ENCODE peak calls at places on chromosomes 11 and 22, in eight cellular contexts. B, K, H, X, L, G, Q and C are unnamed samples.

GRCh38 chr11:118108513-118108912 is 21.8 kb upstream of the SMIM35 start:
- DNase-seq in B (no peak), K (no peak), H (no peak), X (no peak), L (no peak), G (no peak), Q (no peak), C (no peak)

GRCh38 chr11:86152006-86152862 is 83.3 kb upstream of the PICALM start:
- DNase-seq in B (peak; percentile 89), K (no peak), H (no peak), X (no peak), L (no peak), G (no peak), Q (no peak), C (peak; percentile 65)

GRCh38 chr11:124656759-124657627 is 16.5 kb downstream of the SIAE start:
- DNase-seq in B (peak; percentile 61), K (no peak), H (no peak), X (no peak), L (no peak), G (no peak), Q (no peak), C (no peak)

GRCh38 chr11:86629070-86629706 is 43.2 kb downstream of the ME3 start:
- DNase-seq in B (no peak), K (no peak), H (peak; percentile 72), X (peak; percentile 14), L (no peak), G (no peak), Q (no peak), C (no peak)

GRCh38 chr11:1852885-1853284 is at the start of gene LSP1:
- DNase-seq in B (no peak), K (peak; percentile 82), H (no peak), X (peak; percentile 70), L (no peak), G (peak; percentile 86), Q (no peak), C (no peak)

GRCh38 chr11:128415539-128415938 is 171.8 kb downstream of the ETS1 start:
- DNase-seq in B (peak; percentile 69), K (no peak), H (no peak), X (no peak), L (no peak), G (no peak), Q (no peak), C (peak; percentile 35)

GRCh38 chr11:45079075-45079444 is 67.4 kb upstream of the PRDM11 start:
- DNase-seq in B (no peak), K (peak; percentile 20), H (no peak), X (no peak), L (no peak), G (no peak), Q (no peak), C (no peak)

GRCh38 chr22:35540600-35541253 is at the start of gene RASD2:
- DNase-seq in B (no peak), K (no peak), H (peak; percentile 43), X (peak; percentile 45), L (peak; percentile 74), G (peak; percentile 31), Q (peak; percentile 48), C (no peak)

GRCh38 chr11:82972103-82972502 is 70.6 kb downstream of the DDIAS start:
- DNase-seq in B (no peak), K (no peak), H (no peak), X (no peak), L (no peak), G (no peak), Q (no peak), C (no peak)

GRCh38 chr11:12196335-12196734 is 85.9 kb downstream of the MICAL2 start:
- DNase-seq in B (no peak), K (no peak), H (no peak), X (no peak), L (no peak), G (peak; percentile 38), Q (no peak), C (no peak)

GRCh38 chr22:37492428-37493344 is 6.5 kb upstream of the MFNG start:
- DNase-seq in B (peak; percentile 29), K (no peak), H (no peak), X (peak; percentile 54), L (no peak), G (peak; percentile 34), Q (no peak), C (peak; percentile 37)

GRCh38 chr22:30432096-30432495 is 6.5 kb downstream of the MTFP1 start:
- DNase-seq in B (no peak), K (peak; percentile 26), H (no peak), X (no peak), L (no peak), G (no peak), Q (no peak), C (no peak)

GRCh38 chr22:30432520-30432919 is 7.0 kb downstream of the MTFP1 start:
- DNase-seq in B (no peak), K (peak; percentile 18), H (no peak), X (no peak), L (no peak), G (no peak), Q (no peak), C (no peak)

GRCh38 chr22:30430933-30431332 is 5.4 kb downstream of the MTFP1 start:
- DNase-seq in B (no peak), K (peak; percentile 39), H (no peak), X (no peak), L (no peak), G (no peak), Q (no peak), C (no peak)

GRCh38 chr22:30427871-30428270 is 2.3 kb downstream of the MTFP1 start:
- DNase-seq in B (no peak), K (peak; percentile 14), H (no peak), X (no peak), L (no peak), G (no peak), Q (no peak), C (no peak)

DNA sequence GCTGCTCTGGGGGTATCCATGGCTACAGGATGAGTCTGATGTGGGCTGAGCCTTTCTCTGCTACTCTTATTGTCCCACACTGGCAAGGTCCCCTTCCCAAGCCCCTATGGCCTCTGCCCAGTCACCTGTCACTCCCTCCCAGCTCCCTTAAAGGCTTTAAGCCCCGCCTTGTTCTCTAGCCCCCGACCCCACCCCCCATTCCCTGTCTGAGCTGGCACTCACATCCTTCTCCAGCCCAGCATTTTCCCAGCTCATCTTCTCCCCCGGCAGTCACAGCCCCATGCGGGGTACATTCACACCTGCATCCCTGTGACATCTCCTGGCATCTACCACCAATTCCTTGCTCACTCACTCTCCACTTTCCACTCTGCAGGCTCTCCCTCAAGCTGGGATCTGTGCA is 4.3 kb downstream of the MTFP1 start:
- DNase-seq in B (no peak), K (peak; percentile 29), H (no peak), X (no peak), L (no peak), G (no peak), Q (no peak), C (no peak)
- H3K4me1 ChIP-seq in B (peaks cover 17% of the 10 kb centered on the region), K (peaks cover 13% of the 10 kb centered on the region), H (peaks cover 15% of the 10 kb centered on the region), X (peaks cover 9% of the 10 kb centered on the region), L (peaks cover 2% of the 10 kb centered on the region), G (peaks cover 24% of the 10 kb centered on the region), Q (peaks cover 18% of the 10 kb centered on the region), C (peaks cover 10% of the 10 kb centered on the region)

GRCh38 chr11:130220311-130221030 is 60.9 kb downstream of the ST14 start:
- DNase-seq in B (no peak), K (peak; percentile 12), H (no peak), X (no peak), L (no peak), G (no peak), Q (no peak), C (no peak)

GRCh38 chr11:130217632-130218031 is 58.0 kb downstream of the ST14 start:
- DNase-seq in B (no peak), K (peak; percentile 77), H (no peak), X (no peak), L (no peak), G (no peak), Q (no peak), C (no peak)

GRCh38 chr11:130218501-130218900 is 58.9 kb downstream of the ST14 start:
- DNase-seq in B (no peak), K (peak; percentile 37), H (no peak), X (no peak), L (no peak), G (no peak), Q (no peak), C (no peak)

GRCh38 chr11:130217133-130217631 is 57.6 kb downstream of the ST14 start:
- DNase-seq in B (no peak), K (peak; percentile 51), H (no peak), X (no peak), L (no peak), G (no peak), Q (no peak), C (no peak)

DNA sequence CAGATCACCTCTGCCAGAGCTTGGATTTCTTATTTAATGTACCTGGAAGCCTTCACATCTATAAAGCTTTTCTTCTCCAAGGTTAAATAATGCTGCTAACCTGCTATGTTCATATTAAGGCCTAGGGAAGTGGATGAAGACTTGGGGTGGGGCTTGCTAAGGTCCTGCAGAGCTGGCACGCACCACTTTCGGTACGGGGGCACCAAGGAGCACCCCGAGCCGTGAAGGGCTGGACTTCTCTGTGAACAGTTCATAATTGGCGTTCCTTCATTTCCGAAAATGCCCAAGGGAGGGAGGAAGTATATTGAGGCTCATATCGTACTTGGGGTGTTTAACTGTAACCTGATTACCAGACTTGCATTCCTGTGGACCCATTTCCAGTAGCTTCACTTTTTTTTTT is 59.6 kb downstream of the ST14 start:
- DNase-seq in B (no peak), K (peak; percentile 37), H (no peak), X (no peak), L (no peak), G (no peak), Q (no peak), C (no peak)
- H3K4me1 ChIP-seq in B (no peaks in the 10 kb centered on the region), K (peaks cover 8% of the 10 kb centered on the region), H (no peaks in the 10 kb centered on the region), X (no peaks in the 10 kb centered on the region), L (no peaks in the 10 kb centered on the region), G (no peaks in the 10 kb centered on the region), Q (no peaks in the 10 kb centered on the region), C (no peaks in the 10 kb centered on the region)

GRCh38 chr11:93530468-93530826 is 12.7 kb downstream of the SMCO4 start:
- DNase-seq in B (no peak), K (no peak), H (no peak), X (no peak), L (no peak), G (no peak), Q (no peak), C (no peak)

GRCh38 chr11:93529707-93530467 is 13.3 kb downstream of the SMCO4 start:
- DNase-seq in B (peak; percentile 69), K (no peak), H (no peak), X (no peak), L (peak; percentile 76), G (no peak), Q (no peak), C (peak; percentile 6)

GRCh38 chr11:93526691-93527583 is 16.3 kb downstream of the SMCO4 start:
- DNase-seq in B (no peak), K (no peak), H (no peak), X (no peak), L (no peak), G (no peak), Q (no peak), C (no peak)

GRCh38 chr11:93528252-93528651 is 14.9 kb downstream of the SMCO4 start:
- DNase-seq in B (no peak), K (no peak), H (no peak), X (no peak), L (peak; percentile 74), G (no peak), Q (peak; percentile 47), C (no peak)

GRCh38 chr11:93528757-93529639 is 14.2 kb downstream of the SMCO4 start:
- DNase-seq in B (no peak), K (no peak), H (no peak), X (no peak), L (peak; percentile 31), G (no peak), Q (no peak), C (peak; percentile 38)
- H3K4me1 ChIP-seq in B (peaks cover 16% of the 10 kb centered on the region), K (peaks cover 13% of the 10 kb centered on the region), H (peaks cover 58% of the 10 kb centered on the region), X (peaks cover 37% of the 10 kb centered on the region), L (peaks cover 34% of the 10 kb centered on the region), G (no peaks in the 10 kb centered on the region), Q (peaks cover 94% of the 10 kb centered on the region), C (peaks cover 10% of the 10 kb centered on the region)

GRCh38 chr22:42992092-42992491 is 22.9 kb downstream of the PACSIN2 start:
- DNase-seq in B (no peak), K (no peak), H (no peak), X (no peak), L (no peak), G (no peak), Q (no peak), C (no peak)
- H3K4me1 ChIP-seq in B (peaks cover 42% of the 10 kb centered on the region), K (peaks cover 29% of the 10 kb centered on the region), H (peaks cover 36% of the 10 kb centered on the region), X (peaks cover 49% of the 10 kb centered on the region), L (peaks cover 15% of the 10 kb centered on the region), G (no peaks in the 10 kb centered on the region), Q (peaks cover 60% of the 10 kb centered on the region), C (peaks cover 21% of the 10 kb centered on the region)